ENCODE peak calls at places on chromosomes 11 and 22, in seven cellular contexts. R is GM12865; D is hypothalamus; Q is T-helper 2 cell; N is hepatocyte; P is effector CD4-positive, alpha-beta T cell; B is GM23338. Z is an unnamed sample.

GRCh38 chr11:116896211-116896610 is 58.8 kb upstream of the APOA1 start:
- DNase-seq in N (no peak), P (no peak), B (no peak), R (no peak), D (no peak), Q (no peak), Z (peak; percentile 36)

GRCh38 chr11:65856689-65857499 is 1.1 kb downstream of the CFL1 start:
- DNase-seq in R (peak; percentile 85), P (peak; percentile 80), Q (peak; percentile 81), B (peak; percentile 85), D (peak; percentile 78), N (peak; percentile 84), Z (peak; percentile 56)

GRCh38 chr11:117226388-117227385 is 5.2 kb downstream of the PCSK7 start:
- DNase-seq in N (peak; percentile 90), P (peak; percentile 36), D (peak; percentile 22), R (peak; percentile 83), Q (peak; percentile 30), B (peak; percentile 90), Z (peak; percentile 82)

GRCh38 chr11:30786392-30787120 is 200.4 kb upstream of the MPPED2 start:
- DNase-seq in D (no peak), P (no peak), N (no peak), R (no peak), B (no peak), Q (no peak), Z (peak; percentile 67)

GRCh38 chr11:77106321-77106720 is 3.7 kb downstream of the OMP start:
- DNase-seq in Q (no peak), P (no peak), R (no peak), B (no peak), D (peak; percentile 16), N (no peak), Z (peak; percentile 40)

GRCh38 chr11:120563698-120564572 is 52.4 kb downstream of the GRIK4 start:
- DNase-seq in R (no peak), Q (no peak), P (no peak), B (peak; percentile 83), D (peak; percentile 82), N (peak; percentile 71), Z (peak; percentile 28)

GRCh38 chr11:72140661-72141060 is 5.1 kb downstream of the FOLR3 start:
- DNase-seq in D (no peak), B (no peak), Q (no peak), P (no peak), N (no peak), R (no peak), Z (no peak)

GRCh38 chr11:119262668-119263351 is 54.1 kb downstream of the MCAM start:
- DNase-seq in R (peak; percentile 70), P (no peak), N (no peak), Q (no peak), D (no peak), B (no peak), Z (peak; percentile 28)

GRCh38 chr11:10087621-10088225 is 206.3 kb downstream of the SBF2 start:
- DNase-seq in D (no peak), B (no peak), P (no peak), N (no peak), R (no peak), Q (no peak), Z (no peak)

GRCh38 chr22:20238567-20239062 is 29.5 kb downstream of the RTN4R start:
- DNase-seq in R (peak; percentile 58), Q (peak; percentile 23), P (peak; percentile 30), N (peak; percentile 75), D (no peak), B (peak; percentile 88), Z (no peak)

GRCh38 chr22:20654343-20655208 is 119.3 kb upstream of the SERPIND1 start:
- DNase-seq in N (no peak), P (no peak), R (no peak), D (no peak), B (no peak), Q (no peak), Z (no peak)

GRCh38 chr22:20430101-20430640 is 7.5 kb downstream of the SCARF2 start:
- DNase-seq in N (no peak), D (no peak), Q (no peak), P (no peak), R (no peak), B (no peak), Z (no peak)

GRCh38 chr11:36098046-36098445 is 154.2 kb downstream of the LDLRAD3 start:
- DNase-seq in B (no peak), P (no peak), N (no peak), Q (no peak), D (no peak), R (no peak), Z (no peak)

GRCh38 chr22:46090051-46090591 is 60.2 kb upstream of the PPARA start:
- DNase-seq in N (no peak), Q (no peak), B (no peak), D (no peak), P (no peak), R (no peak), Z (peak; percentile 56)

GRCh38 chr11:126288237-126288636 is 5.3 kb downstream of the TIRAP start:
- DNase-seq in D (no peak), R (no peak), Q (no peak), P (no peak), B (no peak), N (no peak), Z (no peak)

GRCh38 chr11:7488681-7489080 is 3.4 kb downstream of the OLFML1 start:
- DNase-seq in Q (no peak), R (no peak), B (no peak), P (no peak), N (no peak), D (no peak), Z (no peak)

GRCh38 chr11:8033312-8033715 is 46.2 kb downstream of the EIF3F start:
- DNase-seq in D (peak; percentile 70), Q (peak; percentile 40), N (peak; percentile 92), P (peak; percentile 34), B (peak; percentile 93), R (peak; percentile 69), Z (peak; percentile 84)

Z was measured in fibroblast of lung.